ENCODE peak calls at places on chromosome 21, in four cellular contexts. F, W, V and T are unnamed samples.

GRCh38 chr21:34890258-34890723 is 158.8 kb downstream of the RUNX1 start:
- DNase-seq in V (no peak), W (no peak), F (no peak), T (no peak)

GRCh38 chr21:46040707-46041106 is 57.2 kb upstream of the COL6A2 start:
- DNase-seq in W (no peak), F (no peak), V (no peak), T (no peak)

GRCh38 chr21:15549671-15550070 is 180.1 kb upstream of the USP25 start:
- DNase-seq in F (peak; percentile 73), W (no peak), V (no peak), T (no peak)

GRCh38 chr21:28439246-28439645 is 553.4 kb downstream of the LTN1 start:
- DNase-seq in W (no peak), V (no peak), F (no peak), T (no peak)

GRCh38 chr21:42847051-42847707 is 32.2 kb downstream of the WDR4 start:
- DNase-seq in V (no peak), F (no peak), W (no peak), T (no peak)

GRCh38 chr21:41877901-41878830 is 978 bp downstream of the PRDM15 start:
- DNase-seq in F (peak; percentile 53), W (no peak), V (peak; percentile 29), T (peak; percentile 63)

GRCh38 chr21:43634618-43635017 is 24.7 kb downstream of the HSF2BP start:
- DNase-seq in F (peak; percentile 56), V (no peak), W (no peak), T (no peak)

GRCh38 chr21:45893166-45894106 is 88.1 kb upstream of the COL6A1 start:
- DNase-seq in V (no peak), F (no peak), W (no peak), T (peak; percentile 85)

GRCh38 chr21:34274001-34274400 is 89.8 kb upstream of the KCNE2 start:
- DNase-seq in F (peak; percentile 25), W (no peak), V (no peak), T (no peak)

GRCh38 chr21:24272527-24272938 is 1334.7 kb downstream of the MRPL39 start:
- DNase-seq in W (no peak), F (no peak), V (no peak), T (no peak)